ENCODE peak calls at places on chromosome 12, in nine cellular contexts. N is GM23248, D is small intestine, G is hepatic stellate cell, Y is glutamatergic neuron, A is kidney glomerular epithelial cell, C is heart left ventricle, Z is T-helper 9 cell, V is iris pigment epithelial cell. W is an unnamed sample.

GRCh38 chr12:106585862-106586534 is 3.2 kb downstream of the RFX4 start:
- DNase-seq in N (no peak), D (no peak), G (no peak), Y (no peak), A (no peak), C (no peak), Z (no peak), V (no peak), W (no peak)

GRCh38 chr12:15601210-15601800 is 187.9 kb downstream of the EPS8 start:
- DNase-seq in N (peak; percentile 92), D (no peak), G (no peak), Y (no peak), A (peak; percentile 19), C (no peak), Z (no peak), V (peak; percentile 93), W (no peak)

GRCh38 chr12:55966408-55967281 is at the start of gene CDK2:
- DNase-seq in N (peak; percentile 96), D (peak; percentile 92), G (peak; percentile 92), Y (peak; percentile 92), A (peak; percentile 76), C (peak; percentile 95), Z (peak; percentile 87), V (peak; percentile 69), W (peak; percentile 94)

GRCh38 chr12:53217049-53217929 is 10.2 kb upstream of the ITGB7 start:
- DNase-seq in N (peak; percentile 86), D (peak; percentile 43), G (no peak), Y (no peak), A (no peak), C (peak; percentile 77), Z (peak; percentile 38), V (peak; percentile 27), W (no peak)

GRCh38 chr12:89326260-89327040 is 25.9 kb downstream of the DUSP6 start:
- DNase-seq in N (no peak), D (no peak), G (no peak), Y (no peak), A (no peak), C (no peak), Z (no peak), V (no peak), W (no peak)

GRCh38 chr12:52232233-52232915 is 669 bp upstream of the KRT7 start:
- DNase-seq in N (no peak), D (no peak), G (no peak), Y (no peak), A (peak; percentile 46), C (peak; percentile 46), Z (no peak), V (no peak), W (no peak)

GRCh38 chr12:67720383-67720856 is 71.9 kb downstream of the DYRK2 start:
- DNase-seq in N (peak; percentile 35), D (peak; percentile 12), G (peak; percentile 37), Y (no peak), A (peak; percentile 13), C (no peak), Z (no peak), V (peak; percentile 77), W (peak; percentile 39)

GRCh38 chr12:132153501-132154340 is 9.5 kb downstream of the NOC4L start:
- DNase-seq in N (peak; percentile 88), D (peak; percentile 62), G (peak; percentile 91), Y (peak; percentile 88), A (peak; percentile 55), C (peak; percentile 83), Z (peak; percentile 59), V (peak; percentile 67), W (peak; percentile 87)

GRCh38 chr12:31275491-31275890 is 50.5 kb downstream of the SINHCAF start:
- DNase-seq in N (no peak), D (no peak), G (no peak), Y (no peak), A (no peak), C (no peak), Z (no peak), V (no peak), W (no peak)